ENCODE peak calls at places on chromosomes 16 and 17, in nine cellular contexts. L, K, V, R, J, U, G, E and N are unnamed samples.
A peak's percentile ranks its signal among the peaks of the same experiment; 100 is the strongest.

GRCh38 chr16:86218479-86219170 is 291.7 kb upstream of the FOXF1 start:
- DNase-seq in L (no peak), K (no peak), V (no peak), R (no peak), J (no peak), U (no peak), G (no peak), E (no peak), N (no peak)

GRCh38 chr17:69058165-69058564 is 2.6 kb downstream of the ABCA9 start:
- DNase-seq in L (no peak), K (no peak), V (no peak), R (no peak), J (no peak), U (peak; percentile 46), G (no peak), E (no peak), N (no peak)

GRCh38 chr16:83762141-83763024 is 45.4 kb upstream of the HSBP1 start:
- DNase-seq in L (no peak), K (no peak), V (no peak), R (no peak), J (no peak), U (no peak), G (peak; percentile 20), E (no peak), N (no peak)

GRCh38 chr16:23035240-23035639 is 114.0 kb downstream of the USP31 start:
- DNase-seq in L (no peak), K (no peak), V (no peak), R (no peak), J (no peak), U (no peak), G (no peak), E (no peak), N (no peak)

GRCh38 chr17:16293918-16294317 is 59.4 kb downstream of the CENPV start:
- DNase-seq in L (no peak), K (no peak), V (no peak), R (no peak), J (no peak), U (no peak), G (no peak), E (no peak), N (no peak)

GRCh38 chr17:49879505-49879904 is 31.6 kb upstream of the TAC4 start:
- DNase-seq in L (no peak), K (no peak), V (no peak), R (no peak), J (no peak), U (no peak), G (no peak), E (no peak), N (peak; percentile 85)

GRCh38 chr17:74779948-74780400 is 3.8 kb upstream of the NAT9 start:
- DNase-seq in L (peak; percentile 33), K (peak; percentile 18), V (no peak), R (peak; percentile 71), J (no peak), U (no peak), G (no peak), E (no peak), N (no peak)

GRCh38 chr17:43661699-43662431 is at the start of gene MEOX1:
- DNase-seq in L (no peak), K (no peak), V (no peak), R (no peak), J (peak; percentile 88), U (no peak), G (no peak), E (no peak), N (peak; percentile 76)

GRCh38 chr16:69563605-69564580 is 1.9 kb upstream of the NFAT5 start:
- DNase-seq in L (no peak), K (peak; percentile 32), V (no peak), R (peak; percentile 14), J (peak; percentile 15), U (no peak), G (no peak), E (peak; percentile 13), N (no peak)

GRCh38 chr17:80926601-80927250 is 64.9 kb upstream of the CHMP6 start:
- DNase-seq in L (no peak), K (no peak), V (no peak), R (no peak), J (no peak), U (no peak), G (no peak), E (no peak), N (no peak)

GRCh38 chr16:24883714-24884151 is 38.0 kb downstream of the SLC5A11 start:
- DNase-seq in L (no peak), K (no peak), V (no peak), R (no peak), J (no peak), U (peak; percentile 35), G (no peak), E (no peak), N (peak; percentile 40)

GRCh38 chr17:40122944-40123810 is 1.4 kb downstream of the MSL1 start:
- DNase-seq in L (peak; percentile 57), K (peak; percentile 38), V (peak; percentile 60), R (peak; percentile 25), J (peak; percentile 33), U (peak; percentile 87), G (peak; percentile 45), E (peak; percentile 37), N (peak; percentile 87)

GRCh38 chr16:760498-761343 is at the start of gene MSLN:
- DNase-seq in L (no peak), K (no peak), V (no peak), R (no peak), J (peak; percentile 72), U (no peak), G (no peak), E (peak; percentile 68), N (no peak)

GRCh38 chr16:5065813-5066212 is at the start of gene C16orf89:
- DNase-seq in L (no peak), K (no peak), V (no peak), R (no peak), J (no peak), U (no peak), G (no peak), E (no peak), N (no peak)

GRCh38 chr17:47697948-47698711 is 4.2 kb downstream of the TBKBP1 start:
- DNase-seq in L (no peak), K (no peak), V (no peak), R (no peak), J (no peak), U (no peak), G (no peak), E (no peak), N (no peak)

GRCh38 chr17:68020451-68020779 is 15.1 kb upstream of the KPNA2 start:
- DNase-seq in L (no peak), K (no peak), V (peak; percentile 33), R (no peak), J (no peak), U (no peak), G (no peak), E (no peak), N (no peak)

GRCh38 chr16:69179255-69180010 is 7.5 kb upstream of the SNTB2 start:
- DNase-seq in L (no peak), K (no peak), V (peak; percentile 23), R (no peak), J (peak; percentile 88), U (no peak), G (peak; percentile 64), E (no peak), N (no peak)

GRCh38 chr16:47970291-47970931 is 185.4 kb downstream of the ABCC12 start:
- DNase-seq in L (no peak), K (no peak), V (peak; percentile 26), R (no peak), J (peak; percentile 65), U (no peak), G (no peak), E (peak; percentile 19), N (peak; percentile 59)

GRCh38 chr16:58375386-58375785 is 16.9 kb upstream of the GINS3 start:
- DNase-seq in L (no peak), K (no peak), V (no peak), R (no peak), J (no peak), U (no peak), G (no peak), E (no peak), N (no peak)

GRCh38 chr16:23278031-23278430 is 24.1 kb upstream of the SCNN1B start:
- DNase-seq in L (no peak), K (no peak), V (no peak), R (no peak), J (no peak), U (no peak), G (no peak), E (no peak), N (no peak)